ENCODE peak calls at places on chromosomes 3 and 15, in five cellular contexts. D is IMR-90, B is H1, N is trophoblast cell, K is neuronal stem cell. E is an unnamed sample.

GRCh38 chr3:134646086-134646485 is 4.7 kb downstream of the KY start:
- DNase-seq in D (no peak), B (peak), N (no peak), K (no peak), E (no peak)

GRCh38 chr3:120693439-120694172 is 11.6 kb upstream of the HGD start:
- DNase-seq in D (peak), B (no peak), N (no peak), K (no peak), E (peak)

GRCh38 chr15:98965597-98965996 is 42.0 kb downstream of the PGPEP1L start:
- DNase-seq in D (no peak), B (no peak), N (no peak), K (no peak), E (no peak)

GRCh38 chr3:177056927-177057326 is 140.4 kb downstream of the TBL1XR1 start:
- DNase-seq in D (no peak), B (no peak), N (no peak), K (no peak), E (no peak)

GRCh38 chr3:13268961-13269391 is 151.1 kb downstream of the NUP210 start:
- DNase-seq in D (no peak), B (no peak), N (no peak), K (no peak), E (no peak)

GRCh38 chr3:181782306-181782924 is 70.7 kb downstream of the SOX2 start:
- DNase-seq in D (no peak), B (no peak), N (no peak), K (no peak), E (peak)

GRCh38 chr3:117393119-117393518 is 683.5 kb downstream of the TUSC7 start:
- DNase-seq in D (peak), B (no peak), N (no peak), K (no peak), E (no peak)

GRCh38 chr15:84778194-84778593 is 29.8 kb downstream of the ZNF592 start:
- DNase-seq in D (no peak), B (peak), N (no peak), K (no peak), E (no peak)

GRCh38 chr3:59248976-59249375 is 199.2 kb upstream of the CFAP20DC start:
- DNase-seq in D (no peak), B (no peak), N (no peak), K (no peak), E (no peak)

GRCh38 chr15:64865998-64866520 is 24.3 kb downstream of the PLEKHO2 start:
- DNase-seq in D (peak), B (no peak), N (no peak), K (no peak), E (peak)

GRCh38 chr3:144055604-144056003 is 84.0 kb downstream of the DIPK2A start:
- DNase-seq in D (peak), B (no peak), N (no peak), K (no peak), E (no peak)

GRCh38 chr3:185916042-185916833 is 21.6 kb downstream of the TRA2B start:
- DNase-seq in D (no peak), B (no peak), N (no peak), K (no peak), E (peak)

GRCh38 chr3:129421988-129422745 is 6.3 kb downstream of the EFCAB12 start:
- DNase-seq in D (no peak), B (no peak), N (no peak), K (no peak), E (no peak)

GRCh38 chr3:40971191-40972168 is 227.8 kb upstream of the CTNNB1 start:
- DNase-seq in D (peak), B (no peak), N (peak), K (no peak), E (peak)

GRCh38 chr3:147189016-147189415 is 217.3 kb downstream of the ZIC4 start:
- DNase-seq in D (peak), B (no peak), N (no peak), K (no peak), E (peak)

GRCh38 chr3:155018621-155019330 is 61.3 kb upstream of the MME start:
- DNase-seq in D (no peak), B (no peak), N (peak), K (no peak), E (no peak)

GRCh38 chr3:13839253-13839652 is 40.6 kb downstream of the WNT7A start:
- DNase-seq in D (no peak), B (no peak), N (peak), K (no peak), E (no peak)

GRCh38 chr3:66038384-66038725 is 363 bp downstream of the MAGI1 start:
- DNase-seq in D (no peak), B (peak), N (peak), K (no peak), E (no peak)
- H4K91ac ChIP-seq in D (peak), B (no peak), N (peak), K (no peak), E (no peak)

GRCh38 chr3:46990573-46991374 is 11.3 kb downstream of the NBEAL2 start:
- DNase-seq in D (no peak), B (no peak), N (peak), K (no peak), E (no peak)
- H3K4me3 ChIP-seq in D (no peak), B (no peak), N (no peak), K (no peak), E (no peak)

GRCh38 chr15:70385711-70386110 is 288.0 kb upstream of the TLE3 start:
- DNase-seq in D (no peak), B (no peak), N (no peak), K (no peak), E (no peak)

GRCh38 chr15:70382009-70382749 is 284.5 kb upstream of the TLE3 start:
- DNase-seq in D (no peak), B (no peak), N (no peak), K (no peak), E (no peak)

GRCh38 chr15:70385052-70385451 is 287.3 kb upstream of the TLE3 start:
- DNase-seq in D (no peak), B (no peak), N (no peak), K (no peak), E (no peak)

GRCh38 chr15:70382762-70383458 is 285.2 kb upstream of the TLE3 start:
- DNase-seq in D (no peak), B (no peak), N (no peak), K (no peak), E (no peak)

DNA sequence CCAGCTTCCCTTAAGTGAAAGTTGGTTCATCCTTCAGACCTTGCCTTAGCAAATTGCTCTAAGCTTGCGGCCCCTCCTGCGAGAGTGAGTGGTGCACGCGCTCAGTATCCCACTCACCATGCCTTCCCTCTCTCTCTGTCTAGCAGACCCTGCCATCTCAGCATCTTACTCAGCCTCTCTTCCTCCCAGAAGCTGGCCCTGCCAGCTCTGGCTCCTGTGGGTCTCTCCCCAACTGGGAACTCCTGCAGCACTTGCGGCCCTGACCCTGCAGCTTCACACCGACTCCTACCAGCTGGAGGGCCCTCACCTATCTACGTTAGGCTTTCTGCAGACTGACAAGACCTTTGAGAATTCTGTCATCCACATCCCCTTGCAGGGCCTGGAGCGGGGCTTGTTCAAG is 286.1 kb upstream of the TLE3 start:
- DNase-seq in D (no peak), B (no peak), N (no peak), K (no peak), E (no peak)
- H4K91ac ChIP-seq in D (no peak), B (no peak), N (no peak), K (no peak), E (no peak)

DNA sequence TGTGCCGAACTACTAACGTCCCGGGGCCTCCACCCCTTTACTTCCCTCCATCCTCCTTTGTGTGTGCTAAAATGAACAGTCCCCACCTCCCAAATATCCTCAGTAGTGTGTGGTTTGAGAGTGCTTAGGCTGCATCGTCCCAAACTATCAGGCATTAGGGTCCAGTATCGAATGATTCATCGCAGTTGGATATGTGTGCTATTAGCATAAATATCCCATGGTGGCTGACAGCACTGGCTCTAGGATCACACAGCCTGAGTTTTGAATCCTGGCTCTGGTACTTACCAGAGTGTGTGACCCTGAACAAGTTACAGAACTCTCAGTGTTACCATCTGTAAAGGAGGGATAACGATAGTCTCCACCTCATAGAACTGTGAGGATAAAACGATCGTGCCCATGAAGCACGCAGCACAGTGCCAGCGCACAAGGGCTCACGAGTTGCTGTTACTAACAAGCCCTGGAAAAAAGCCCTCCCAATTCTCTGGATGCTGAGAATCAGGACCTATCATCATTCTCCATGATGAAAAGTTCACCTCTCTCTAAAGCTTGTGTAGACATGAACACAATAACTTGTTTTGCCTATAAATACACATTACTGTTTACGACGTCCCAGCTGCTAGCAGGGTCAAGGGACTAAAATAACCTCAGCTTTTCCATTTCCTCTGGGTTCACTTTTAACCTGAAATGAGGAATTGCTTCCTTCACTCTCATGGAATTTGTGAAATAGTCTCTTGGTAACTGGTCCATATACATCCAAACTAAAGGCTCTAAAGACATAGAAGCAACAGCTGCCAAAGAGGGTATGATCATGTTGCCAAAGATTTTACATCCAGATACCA is 51.0 kb downstream of the VGLL4 start:
- DNase-seq in D (peak), B (no peak), N (no peak), K (no peak), E (peak)
- H3K4me3 ChIP-seq in D (no peak), B (no peak), N (no peak), K (no peak), E (no peak)

DNA sequence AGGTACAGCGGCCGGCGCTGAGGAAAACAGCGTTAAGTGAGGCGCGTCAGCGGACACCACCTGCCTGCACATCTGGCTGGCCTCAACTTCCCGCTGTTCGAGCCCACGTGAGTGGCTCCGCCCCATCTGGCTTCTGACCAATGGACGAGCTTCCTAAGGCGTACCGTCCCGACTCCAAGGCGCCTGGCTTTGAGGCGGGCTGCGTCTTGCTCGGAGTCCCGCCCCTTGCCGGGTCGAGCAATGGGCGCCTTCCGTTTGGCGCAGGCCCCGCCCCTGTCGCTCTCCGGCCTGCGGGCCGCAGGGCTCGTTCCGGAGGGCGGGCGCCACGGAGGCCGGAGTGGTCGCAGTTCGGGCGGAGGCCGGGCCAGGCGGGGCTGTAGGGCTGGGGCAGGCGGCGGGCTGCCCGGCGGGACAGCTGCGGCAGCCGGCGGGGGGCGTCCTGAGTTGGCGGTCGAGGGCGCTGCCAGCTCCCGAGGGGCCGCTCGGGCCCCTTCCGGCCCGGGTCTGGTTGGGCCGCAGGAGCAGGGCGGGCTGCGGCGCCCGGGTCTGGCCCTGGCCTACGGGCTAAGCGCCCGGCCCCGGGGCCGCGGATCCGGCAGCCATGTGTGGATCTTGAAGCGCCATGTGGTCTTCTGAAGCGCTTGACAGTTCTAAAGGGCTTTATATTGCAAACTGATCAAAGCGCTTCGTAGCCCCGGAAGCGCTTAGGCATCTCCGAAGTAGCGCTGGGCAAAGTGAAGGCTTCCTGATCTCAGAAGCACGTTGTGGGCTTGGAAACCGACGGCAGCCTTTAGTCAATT is at the start of gene TATDN2:
- DNase-seq in D (peak), B (peak), N (peak), K (peak), E (peak)
- H4K91ac ChIP-seq in D (peak), B (peak), N (peak), K (no peak), E (peak)

GRCh38 chr15:89363133-89363532 is 28.5 kb upstream of the POLG start:
- DNase-seq in D (no peak), B (no peak), N (no peak), K (no peak), E (no peak)

GRCh38 chr15:89365457-89366055 is 30.9 kb upstream of the POLG start:
- DNase-seq in D (no peak), B (peak), N (no peak), K (no peak), E (no peak)

GRCh38 chr15:89364341-89364740 is 29.7 kb upstream of the POLG start:
- DNase-seq in D (no peak), B (no peak), N (no peak), K (no peak), E (no peak)

GRCh38 chr15:89363770-89364169 is 29.1 kb upstream of the POLG start:
- DNase-seq in D (no peak), B (no peak), N (no peak), K (no peak), E (no peak)

DNA sequence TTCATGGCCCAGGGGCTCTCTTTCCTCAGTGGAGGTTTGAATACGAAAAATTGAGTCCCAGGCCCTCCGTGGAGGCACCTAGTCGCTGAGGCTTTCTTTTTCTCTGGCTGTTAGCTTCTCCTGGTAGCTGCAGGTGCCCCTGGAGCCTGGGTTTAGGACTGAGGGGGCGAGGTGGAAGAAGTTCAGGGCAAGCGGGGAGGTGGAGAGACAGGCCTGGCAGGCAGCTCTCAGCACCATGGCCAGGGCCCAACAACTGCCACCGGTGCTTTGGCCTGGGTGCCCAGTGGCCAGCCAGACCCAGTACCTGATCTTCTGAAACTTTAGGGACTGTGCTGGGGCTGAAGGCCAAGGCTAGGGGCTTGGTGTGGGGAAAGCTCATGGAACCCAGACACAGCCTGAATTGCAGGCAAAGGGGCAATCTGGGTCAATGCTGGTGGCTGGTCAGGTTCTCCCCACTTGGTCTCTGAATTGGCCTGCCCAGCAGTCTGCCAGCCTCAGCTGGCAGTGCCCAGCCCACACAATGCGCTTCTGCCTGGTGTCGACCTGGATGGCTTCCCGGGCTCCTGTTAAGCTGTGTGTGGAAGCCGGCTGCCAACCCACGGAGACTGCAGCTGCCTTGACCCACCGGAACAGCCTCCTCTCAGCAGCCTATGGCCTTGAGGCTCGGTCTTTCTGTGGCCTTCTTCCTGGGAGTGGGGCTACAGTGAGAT is 30.3 kb upstream of the POLG start:
- DNase-seq in D (no peak), B (peak), N (no peak), K (no peak), E (no peak)
- H3K4me3 ChIP-seq in D (no peak), B (no peak), N (no peak), K (no peak), E (no peak)